ENCODE peak calls at places on chromosome 21, in nine cellular contexts. U is activated CD4-positive, CD25-positive, alpha-beta regulatory T cell treated with anti-CD3 and anti-CD28 coated beads, Interleukin-2, amount 50 U/mL, for 16 hours; Q is D341Med; P is RWPE1; N is activated effector memory CD4-positive, alpha-beta T cell treated with Interleukin-2 at 50 U/mL for 16 hours; Z is anterior cingulate cortex; B is AG04450; G is Peyer's patch; S is T-helper 9 cell. A is an unnamed sample.

GRCh38 chr21:35619184-35619583 is 441.1 kb downstream of the SETD4 start:
- DNase-seq in U (no peak), Q (no peak), P (peak; percentile 19), N (no peak), Z (no peak), B (no peak), G (no peak), S (no peak), A (no peak)

GRCh38 chr21:39625211-39625895 is 12.6 kb downstream of the B3GALT5 start:
- DNase-seq in U (no peak), Q (no peak), P (no peak), N (no peak), Z (no peak), B (no peak), G (peak; percentile 66), S (no peak), A (no peak)

GRCh38 chr21:34202553-34203332 is 129.4 kb downstream of the MRPS6 start:
- DNase-seq in U (no peak), Q (no peak), P (no peak), N (no peak), Z (no peak), B (no peak), G (peak; percentile 45), S (no peak), A (peak; percentile 34)

GRCh38 chr21:42047821-42048613 is 23.1 kb upstream of the UMODL1 start:
- DNase-seq in U (no peak), Q (no peak), P (no peak), N (no peak), Z (no peak), B (peak; percentile 94), G (no peak), S (no peak), A (no peak)

GRCh38 chr21:27250386-27250785 is 283.5 kb upstream of the ADAMTS5 start:
- DNase-seq in U (no peak), Q (no peak), P (no peak), N (no peak), Z (no peak), B (no peak), G (no peak), S (no peak), A (no peak)

GRCh38 chr21:32298148-32298559 is 501 bp upstream of the MRAP start:
- DNase-seq in U (no peak), Q (no peak), P (no peak), N (no peak), Z (no peak), B (no peak), G (no peak), S (no peak), A (no peak)

GRCh38 chr21:24023402-24023801 is 1583.9 kb downstream of the MRPL39 start:
- DNase-seq in U (no peak), Q (no peak), P (no peak), N (no peak), Z (no peak), B (no peak), G (no peak), S (no peak), A (no peak)

GRCh38 chr21:32770514-32771133 is 931 bp downstream of the PAXBP1 start:
- DNase-seq in U (no peak), Q (no peak), P (peak; percentile 8), N (no peak), Z (no peak), B (no peak), G (no peak), S (no peak), A (peak; percentile 67)

GRCh38 chr21:43270800-43271261 is 102.0 kb downstream of the CRYAA start:
- DNase-seq in U (no peak), Q (no peak), P (no peak), N (no peak), Z (no peak), B (no peak), G (no peak), S (no peak), A (no peak)

GRCh38 chr21:44637018-44637850 is at the start of gene KRTAP10-10:
- DNase-seq in U (no peak), Q (no peak), P (no peak), N (no peak), Z (peak; percentile 18), B (no peak), G (no peak), S (no peak), A (no peak)

GRCh38 chr21:32190491-32191144 is 88.2 kb downstream of the MIS18A start:
- DNase-seq in U (no peak), Q (no peak), P (no peak), N (no peak), Z (no peak), B (no peak), G (no peak), S (no peak), A (peak; percentile 30)

GRCh38 chr21:46118871-46119564 is 21.1 kb downstream of the COL6A2 start:
- DNase-seq in U (no peak), Q (peak; percentile 36), P (no peak), N (no peak), Z (no peak), B (no peak), G (peak; percentile 33), S (no peak), A (no peak)

GRCh38 chr21:26011292-26011940 is 159.2 kb downstream of the APP start:
- DNase-seq in U (no peak), Q (no peak), P (no peak), N (no peak), Z (no peak), B (no peak), G (no peak), S (no peak), A (no peak)

GRCh38 chr21:33760641-33761103 is 118.4 kb downstream of the ITSN1 start:
- DNase-seq in U (no peak), Q (no peak), P (no peak), N (no peak), Z (no peak), B (peak; percentile 36), G (no peak), S (no peak), A (no peak)

GRCh38 chr21:35529141-35529863 is 480.2 kb upstream of the RUNX1 start:
- DNase-seq in U (no peak), Q (no peak), P (no peak), N (no peak), Z (no peak), B (peak; percentile 8), G (no peak), S (no peak), A (no peak)

GRCh38 chr21:22260274-22260673 is 1262.1 kb downstream of the NCAM2 start:
- DNase-seq in U (no peak), Q (no peak), P (no peak), N (no peak), Z (no peak), B (no peak), G (no peak), S (no peak), A (no peak)

GRCh38 chr21:44449473-44450363 is 5.6 kb upstream of the LRRC3 start:
- DNase-seq in U (no peak), Q (no peak), P (no peak), N (no peak), Z (no peak), B (no peak), G (no peak), S (no peak), A (no peak)

GRCh38 chr21:45558044-45558721 is 15.9 kb upstream of the SLC19A1 start:
- DNase-seq in U (no peak), Q (peak; percentile 21), P (no peak), N (no peak), Z (no peak), B (no peak), G (peak; percentile 32), S (no peak), A (no peak)

GRCh38 chr21:45801129-45801735 is 157.7 kb downstream of the PCBP3 start:
- DNase-seq in U (no peak), Q (peak; percentile 36), P (no peak), N (no peak), Z (no peak), B (no peak), G (no peak), S (no peak), A (peak; percentile 24)

GRCh38 chr21:41766883-41767605 is at the start of gene RIPK4:
- DNase-seq in U (peak; percentile 4), Q (peak; percentile 56), P (peak; percentile 90), N (peak; percentile 45), Z (no peak), B (no peak), G (peak; percentile 87), S (peak; percentile 43), A (peak; percentile 89)

GRCh38 chr21:42233067-42233981 is 14.4 kb downstream of the ABCG1 start:
- DNase-seq in U (peak; percentile 59), Q (no peak), P (no peak), N (peak; percentile 66), Z (no peak), B (no peak), G (peak; percentile 89), S (peak; percentile 74), A (no peak)

GRCh38 chr21:14975136-14975905 is 89.5 kb downstream of the NRIP1 start:
- DNase-seq in U (no peak), Q (no peak), P (no peak), N (no peak), Z (no peak), B (no peak), G (no peak), S (no peak), A (no peak)

A was measured in NCI-H82.